ENCODE peak calls at places on chromosomes 16 and 17, in seven cellular contexts. One of them, this sample, is unnamed.

GRCh38 chr16:54362801-54363200 is 76.2 kb upstream of the IRX3 start:
- DNase-seq in H1: no peak
- DNase-seq in neuronal stem cell: no peak
- DNase-seq in mesendoderm: no peak
- DNase-seq in H9: no peak
- DNase-seq in IMR-90: no peak
- DNase-seq in trophoblast cell: no peak
- DNase-seq in this sample: no peak

GRCh38 chr17:57033296-57033695 is 51.8 kb upstream of the AKAP1 start:
- DNase-seq in H9: no peak
- DNase-seq in mesendoderm: no peak
- DNase-seq in neuronal stem cell: no peak
- DNase-seq in H1: no peak
- DNase-seq in IMR-90: no peak
- DNase-seq in trophoblast cell: peak
- DNase-seq in this sample: no peak

GRCh38 chr16:22977294-22977697 is 163.3 kb downstream of the HS3ST2 start:
- DNase-seq in neuronal stem cell: no peak
- DNase-seq in H9: no peak
- DNase-seq in mesendoderm: peak
- DNase-seq in trophoblast cell: no peak
- DNase-seq in IMR-90: no peak
- DNase-seq in H1: peak
- DNase-seq in this sample: no peak

GRCh38 chr17:14926526-14927122 is 338.5 kb downstream of the PMP22 start:
- DNase-seq in mesendoderm: peak
- DNase-seq in IMR-90: peak
- DNase-seq in neuronal stem cell: peak
- DNase-seq in H9: peak
- DNase-seq in trophoblast cell: peak
- DNase-seq in H1: peak
- DNase-seq in this sample: peak

GRCh38 chr16:84005391-84005790 is 37.2 kb downstream of the SLC38A8 start:
- DNase-seq in H9: no peak
- DNase-seq in H1: no peak
- DNase-seq in neuronal stem cell: no peak
- DNase-seq in mesendoderm: no peak
- DNase-seq in IMR-90: no peak
- DNase-seq in trophoblast cell: no peak
- DNase-seq in this sample: no peak

GRCh38 chr16:53518550-53519416 is 15.8 kb upstream of the AKTIP start:
- DNase-seq in neuronal stem cell: no peak
- DNase-seq in H9: no peak
- DNase-seq in IMR-90: peak
- DNase-seq in H1: no peak
- DNase-seq in trophoblast cell: peak
- DNase-seq in mesendoderm: no peak
- DNase-seq in this sample: no peak

GRCh38 chr16:76428858-76429257 is 151.7 kb downstream of the CNTNAP4 start:
- DNase-seq in mesendoderm: no peak
- DNase-seq in IMR-90: no peak
- DNase-seq in H1: no peak
- DNase-seq in trophoblast cell: no peak
- DNase-seq in neuronal stem cell: no peak
- DNase-seq in H9: no peak
- DNase-seq in this sample: peak

GRCh38 chr17:80455328-80455710 is 21.1 kb downstream of the NPTX1 start:
- DNase-seq in neuronal stem cell: no peak
- DNase-seq in H1: no peak
- DNase-seq in mesendoderm: peak
- DNase-seq in trophoblast cell: peak
- DNase-seq in IMR-90: peak
- DNase-seq in H9: peak
- DNase-seq in this sample: peak

GRCh38 chr16:87446479-87446878 is 46.3 kb downstream of the ZCCHC14 start:
- DNase-seq in mesendoderm: no peak
- DNase-seq in trophoblast cell: no peak
- DNase-seq in H9: no peak
- DNase-seq in H1: no peak
- DNase-seq in neuronal stem cell: no peak
- DNase-seq in IMR-90: no peak
- DNase-seq in this sample: no peak

GRCh38 chr16:68126395-68126794 is 41.2 kb downstream of the NFATC3 start:
- DNase-seq in H1: no peak
- DNase-seq in neuronal stem cell: no peak
- DNase-seq in mesendoderm: no peak
- DNase-seq in trophoblast cell: no peak
- DNase-seq in IMR-90: no peak
- DNase-seq in H9: no peak
- DNase-seq in this sample: no peak

GRCh38 chr17:15341385-15341849 is at the start of gene TEKT3:
- DNase-seq in IMR-90: peak
- DNase-seq in H9: peak
- DNase-seq in mesendoderm: peak
- DNase-seq in neuronal stem cell: peak
- DNase-seq in H1: peak
- DNase-seq in trophoblast cell: peak
- DNase-seq in this sample: peak

GRCh38 chr16:80759419-80760162 is 44.8 kb downstream of the CDYL2 start:
- DNase-seq in neuronal stem cell: no peak
- DNase-seq in H1: no peak
- DNase-seq in IMR-90: no peak
- DNase-seq in H9: no peak
- DNase-seq in trophoblast cell: no peak
- DNase-seq in mesendoderm: no peak
- DNase-seq in this sample: no peak

GRCh38 chr16:65070831-65071230 is 51.0 kb downstream of the CDH11 start:
- DNase-seq in IMR-90: peak
- DNase-seq in trophoblast cell: peak
- DNase-seq in H9: peak
- DNase-seq in H1: no peak
- DNase-seq in mesendoderm: peak
- DNase-seq in neuronal stem cell: peak
- DNase-seq in this sample: peak

GRCh38 chr17:48483004-48483403 is 47.8 kb downstream of the HOXB1 start:
- DNase-seq in IMR-90: no peak
- DNase-seq in mesendoderm: no peak
- DNase-seq in trophoblast cell: no peak
- DNase-seq in neuronal stem cell: no peak
- DNase-seq in H9: no peak
- DNase-seq in H1: no peak
- DNase-seq in this sample: no peak

GRCh38 chr17:48486557-48486956 is 44.3 kb downstream of the HOXB1 start:
- DNase-seq in neuronal stem cell: no peak
- DNase-seq in H9: no peak
- DNase-seq in mesendoderm: peak
- DNase-seq in IMR-90: peak
- DNase-seq in trophoblast cell: peak
- DNase-seq in H1: no peak
- DNase-seq in this sample: peak

GRCh38 chr17:48484256-48484655 is 46.6 kb downstream of the HOXB1 start:
- DNase-seq in IMR-90: peak
- DNase-seq in mesendoderm: no peak
- DNase-seq in H9: no peak
- DNase-seq in neuronal stem cell: no peak
- DNase-seq in H1: no peak
- DNase-seq in trophoblast cell: no peak
- DNase-seq in this sample: peak

GRCh38 chr17:48483471-48484131 is 47.2 kb downstream of the HOXB1 start:
- DNase-seq in IMR-90: peak
- DNase-seq in mesendoderm: peak
- DNase-seq in H1: no peak
- DNase-seq in neuronal stem cell: no peak
- DNase-seq in H9: no peak
- DNase-seq in trophoblast cell: peak
- DNase-seq in this sample: peak

GRCh38 chr17:48484850-48485249 is 46.0 kb downstream of the HOXB1 start:
- DNase-seq in mesendoderm: no peak
- DNase-seq in H9: no peak
- DNase-seq in IMR-90: peak
- DNase-seq in neuronal stem cell: no peak
- DNase-seq in H1: no peak
- DNase-seq in trophoblast cell: no peak
- DNase-seq in this sample: peak
- H2AK5ac ChIP-seq in mesendoderm: no peak
- H2AK5ac ChIP-seq in H9: no peak
- H2AK5ac ChIP-seq in IMR-90: peak
- H2AK5ac ChIP-seq in neuronal stem cell: no peak
- H2AK5ac ChIP-seq in H1: no peak
- H2AK5ac ChIP-seq in trophoblast cell: no peak
- H2AK5ac ChIP-seq in this sample: no peak

DNA sequence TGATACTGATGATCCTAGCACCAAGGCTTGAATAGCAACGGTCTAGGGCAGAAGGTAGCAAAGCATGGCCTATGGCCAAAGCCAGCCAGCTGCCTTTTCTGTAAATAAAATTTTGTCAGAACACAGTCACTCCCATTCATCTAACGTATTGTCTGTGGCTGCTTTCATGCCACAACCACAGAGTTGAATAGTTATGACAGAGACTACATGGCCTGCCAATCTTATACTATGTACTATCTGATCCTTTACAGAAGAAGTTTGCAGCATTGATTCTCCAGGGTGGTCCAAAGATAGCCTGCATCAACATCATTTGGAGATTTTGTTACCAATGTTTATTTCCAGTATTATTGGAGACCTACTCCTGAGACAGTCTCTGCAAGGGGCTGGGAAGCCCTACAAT is 19.9 kb upstream of the MMD start:
- DNase-seq in mesendoderm: no peak
- DNase-seq in neuronal stem cell: no peak
- DNase-seq in H1: no peak
- DNase-seq in trophoblast cell: no peak
- DNase-seq in IMR-90: no peak
- DNase-seq in H9: no peak
- DNase-seq in this sample: no peak
- H3K9ac ChIP-seq in mesendoderm: no peak
- H3K9ac ChIP-seq in neuronal stem cell: no peak
- H3K9ac ChIP-seq in H1: no peak
- H3K9ac ChIP-seq in trophoblast cell: no peak
- H3K9ac ChIP-seq in IMR-90: no peak
- H3K9ac ChIP-seq in H9: no peak
- H3K9ac ChIP-seq in this sample: no peak

GRCh38 chr17:60730273-60730672 is 52.6 kb downstream of the BCAS3 start:
- DNase-seq in H9: no peak
- DNase-seq in IMR-90: no peak
- DNase-seq in trophoblast cell: no peak
- DNase-seq in mesendoderm: no peak
- DNase-seq in H1: no peak
- DNase-seq in neuronal stem cell: no peak
- DNase-seq in this sample: no peak
- H2AK5ac ChIP-seq in H9: no peak
- H2AK5ac ChIP-seq in IMR-90: no peak
- H2AK5ac ChIP-seq in trophoblast cell: no peak
- H2AK5ac ChIP-seq in mesendoderm: no peak
- H2AK5ac ChIP-seq in H1: no peak
- H2AK5ac ChIP-seq in neuronal stem cell: no peak
- H2AK5ac ChIP-seq in this sample: no peak

DNA sequence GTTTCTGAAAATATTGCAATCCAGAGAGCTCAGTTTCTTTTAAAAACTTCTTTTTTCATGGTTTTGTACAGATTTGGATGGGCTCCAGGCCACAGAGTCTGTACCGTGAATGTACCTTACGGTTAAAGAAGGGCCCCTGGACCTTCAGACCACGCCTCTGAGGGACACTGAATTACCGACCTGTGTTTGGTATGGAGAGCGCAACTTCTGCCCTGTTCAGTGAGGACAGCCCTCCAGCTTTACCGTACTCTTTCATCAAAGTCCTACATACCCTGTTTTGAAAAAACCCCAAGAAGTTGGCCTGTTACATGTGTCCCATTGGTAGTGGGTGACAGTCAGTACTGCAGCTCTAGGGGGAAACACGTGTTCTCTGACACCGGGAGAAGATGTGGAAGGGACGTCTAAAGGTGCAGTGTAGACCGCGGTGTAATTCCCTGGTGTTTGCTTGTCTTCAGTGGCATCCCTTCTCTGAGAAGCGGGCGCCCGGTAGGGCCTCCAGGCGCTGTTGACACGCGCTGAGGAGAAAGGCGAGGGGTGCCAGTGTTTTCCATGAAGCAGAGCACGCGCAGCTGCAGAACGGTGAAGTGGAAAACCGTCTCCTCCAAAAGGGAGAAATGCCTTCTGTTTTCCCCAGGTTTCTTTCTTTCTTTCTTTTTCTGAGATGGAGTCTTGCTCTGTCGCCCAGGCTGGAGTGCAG is 6.2 kb downstream of the PGS1 start:
- DNase-seq in neuronal stem cell: no peak
- DNase-seq in H9: no peak
- DNase-seq in trophoblast cell: no peak
- DNase-seq in H1: no peak
- DNase-seq in IMR-90: no peak
- DNase-seq in mesendoderm: no peak
- DNase-seq in this sample: no peak
- H3K9ac ChIP-seq in neuronal stem cell: no peak
- H3K9ac ChIP-seq in H9: no peak
- H3K9ac ChIP-seq in trophoblast cell: no peak
- H3K9ac ChIP-seq in H1: no peak
- H3K9ac ChIP-seq in IMR-90: peak
- H3K9ac ChIP-seq in mesendoderm: no peak
- H3K9ac ChIP-seq in this sample: peak

This sample was measured in mesenchymal stem cell.